ENCODE peak calls at places on chromosome 4, in four cellular contexts. W is heart left ventricle, V is right lobe of liver, S is esophagus squamous epithelium. P is an unnamed sample.

GRCh38 chr4:159010100-159010499 is 92.8 kb upstream of the RAPGEF2 start:
- DNase-seq in W (no peak), V (no peak), S (no peak), P (no peak)

GRCh38 chr4:78022517-78022916 is 34.6 kb upstream of the FRAS1 start:
- DNase-seq in W (no peak), V (no peak), S (no peak), P (no peak)

GRCh38 chr4:117771647-117772337 is 262.5 kb upstream of the NDST3 start:
- DNase-seq in W (no peak), V (no peak), S (no peak), P (no peak)

GRCh38 chr4:71941001-71941400 is 90.8 kb upstream of the NPFFR2 start:
- DNase-seq in W (no peak), V (no peak), S (no peak), P (no peak)

GRCh38 chr4:86978709-86979108 is 43.9 kb downstream of the AFF1 start:
- DNase-seq in W (no peak), V (no peak), S (no peak), P (no peak)

GRCh38 chr4:82450966-82451755 is 20.8 kb downstream of the ENOPH1 start:
- DNase-seq in W (no peak), V (no peak), S (no peak), P (no peak)

GRCh38 chr4:123495530-123495929 is 98.9 kb downstream of the SPRY1 start:
- DNase-seq in W (no peak), V (no peak), S (no peak), P (no peak)

GRCh38 chr4:165355900-165356300 is 22.9 kb upstream of the CPE start:
- DNase-seq in W (peak), V (no peak), S (no peak), P (no peak)

GRCh38 chr4:109915385-109916002 is 2.8 kb downstream of the EGF start:
- DNase-seq in W (no peak), V (no peak), S (no peak), P (no peak)

GRCh38 chr4:78057135-78057599 is at the start of gene FRAS1:
- DNase-seq in W (peak), V (peak), S (no peak), P (no peak)

GRCh38 chr4:174120446-174121142 is 162.9 kb downstream of the FBXO8 start:
- DNase-seq in W (peak), V (no peak), S (no peak), P (no peak)

GRCh38 chr4:107913283-107913899 is 18.0 kb upstream of the CYP2U1 start:
- DNase-seq in W (no peak), V (no peak), S (no peak), P (no peak)

GRCh38 chr4:134708616-134709015 is 507.0 kb upstream of the PABPC4L start:
- DNase-seq in W (no peak), V (no peak), S (no peak), P (no peak)

GRCh38 chr4:11685481-11685880 is 256.8 kb upstream of the HS3ST1 start:
- DNase-seq in W (no peak), V (no peak), S (no peak), P (no peak)

GRCh38 chr4:55435136-55435535 is 39.4 kb downstream of the TMEM165 start:
- DNase-seq in W (no peak), V (no peak), S (no peak), P (no peak)

GRCh38 chr4:170027181-170027829 is 1.1 kb upstream of the MFAP3L start:
- DNase-seq in W (peak), V (peak), S (peak), P (peak)

GRCh38 chr4:170030121-170030520 is 3.9 kb upstream of the MFAP3L start:
- DNase-seq in W (no peak), V (no peak), S (no peak), P (no peak)

GRCh38 chr4:170025523-170026252 is 507 bp downstream of the MFAP3L start:
- DNase-seq in W (peak), V (peak), S (no peak), P (no peak)

GRCh38 chr4:170022211-170022610 is 4.0 kb downstream of the MFAP3L start:
- DNase-seq in W (no peak), V (no peak), S (no peak), P (no peak)

GRCh38 chr4:170026253-170026991 is at the start of gene MFAP3L:
- DNase-seq in W (peak), V (peak), S (peak), P (peak)
- TF ChIP-seq POLR2A in W (peak), V (peak), S (peak), P (peak)

DNA sequence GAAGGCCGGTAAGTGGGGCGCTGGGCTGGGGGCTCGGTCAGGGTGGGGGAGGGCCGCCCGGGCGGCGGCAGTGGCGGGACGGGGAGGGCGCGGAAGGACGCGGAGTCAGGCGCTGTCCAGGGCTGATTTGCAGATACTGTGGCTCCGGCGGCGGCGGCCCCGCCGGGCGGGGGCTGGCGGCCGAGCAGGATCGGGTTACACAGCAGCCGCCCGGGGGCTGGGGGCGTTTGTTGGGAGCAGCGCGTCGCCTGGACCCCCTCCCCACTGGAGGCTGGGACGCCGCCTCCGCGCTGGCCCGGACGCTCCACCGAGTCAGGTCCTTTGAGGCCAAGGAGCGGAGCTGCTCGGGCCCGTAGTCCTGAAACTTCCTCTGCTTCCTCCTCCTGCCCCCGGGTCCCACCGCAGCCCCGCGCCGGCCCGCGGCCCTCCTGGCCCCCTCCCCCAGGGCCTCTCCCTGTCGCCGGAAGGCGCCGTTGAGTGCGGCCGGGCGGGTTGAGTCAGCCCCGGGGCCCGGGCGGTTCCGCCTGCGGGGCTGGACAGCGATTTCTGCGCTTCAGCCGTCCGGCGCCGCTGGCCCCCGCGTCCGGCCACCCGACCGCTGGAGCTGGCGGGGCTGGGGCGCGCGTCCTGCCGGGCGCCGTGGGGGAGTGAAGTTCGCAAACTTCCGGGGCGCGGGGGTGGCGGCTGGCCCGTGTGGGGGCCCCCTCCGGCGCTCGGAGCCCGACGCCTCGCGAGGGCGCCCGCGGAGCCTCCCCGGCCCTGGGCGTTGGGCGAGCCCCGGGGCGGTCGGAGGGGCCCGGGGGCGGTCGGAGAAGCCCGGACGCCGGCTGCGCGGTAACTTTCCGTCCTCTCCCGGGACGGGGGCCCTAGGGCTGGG is 744 bp downstream of the REST start:
- DNase-seq in W (peak), V (peak), S (no peak), P (peak)
- TF ChIP-seq POLR2A in W (no peak), V (peak), S (no peak), P (no peak)

GRCh38 chr4:37827030-37827705 is 682 bp downstream of the PGM2 start:
- DNase-seq in W (no peak), V (peak), S (no peak), P (no peak)
- TF ChIP-seq POLR2A in W (no peak), V (no peak), S (peak), P (no peak)

DNA sequence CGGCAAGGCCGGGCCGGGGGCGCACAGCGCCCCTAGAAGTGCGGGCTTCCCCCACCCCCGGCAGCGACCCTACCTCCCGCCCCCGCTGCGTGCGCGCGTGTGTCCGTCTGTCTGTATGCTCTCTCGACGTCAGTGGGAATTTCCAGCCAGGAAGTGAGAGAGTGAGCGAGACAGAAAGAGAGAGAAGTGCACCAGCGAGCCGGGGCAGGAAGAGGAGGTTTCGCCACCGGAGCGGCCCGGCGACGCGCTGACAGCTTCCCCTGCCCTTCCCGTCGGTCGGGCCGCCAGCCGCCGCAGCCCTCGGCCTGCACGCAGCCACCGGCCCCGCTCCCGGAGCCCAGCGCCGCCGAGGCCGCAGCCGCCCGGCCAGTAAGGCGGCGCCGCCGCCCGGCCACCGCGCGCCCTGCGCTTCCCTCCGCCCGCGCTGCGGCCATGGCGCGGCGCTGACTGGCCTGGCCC is at the start of gene NFKB1:
- DNase-seq in W (peak), V (peak), S (peak), P (peak)
- TF ChIP-seq POLR2A in W (no peak), V (peak), S (peak), P (peak)

GRCh38 chr4:6709230-6710114 is at the start of gene MRFAP1L1:
- DNase-seq in W (peak), V (peak), S (peak), P (peak)
- TF ChIP-seq POLR2A in W (peak), V (no peak), S (peak), P (peak)

DNA sequence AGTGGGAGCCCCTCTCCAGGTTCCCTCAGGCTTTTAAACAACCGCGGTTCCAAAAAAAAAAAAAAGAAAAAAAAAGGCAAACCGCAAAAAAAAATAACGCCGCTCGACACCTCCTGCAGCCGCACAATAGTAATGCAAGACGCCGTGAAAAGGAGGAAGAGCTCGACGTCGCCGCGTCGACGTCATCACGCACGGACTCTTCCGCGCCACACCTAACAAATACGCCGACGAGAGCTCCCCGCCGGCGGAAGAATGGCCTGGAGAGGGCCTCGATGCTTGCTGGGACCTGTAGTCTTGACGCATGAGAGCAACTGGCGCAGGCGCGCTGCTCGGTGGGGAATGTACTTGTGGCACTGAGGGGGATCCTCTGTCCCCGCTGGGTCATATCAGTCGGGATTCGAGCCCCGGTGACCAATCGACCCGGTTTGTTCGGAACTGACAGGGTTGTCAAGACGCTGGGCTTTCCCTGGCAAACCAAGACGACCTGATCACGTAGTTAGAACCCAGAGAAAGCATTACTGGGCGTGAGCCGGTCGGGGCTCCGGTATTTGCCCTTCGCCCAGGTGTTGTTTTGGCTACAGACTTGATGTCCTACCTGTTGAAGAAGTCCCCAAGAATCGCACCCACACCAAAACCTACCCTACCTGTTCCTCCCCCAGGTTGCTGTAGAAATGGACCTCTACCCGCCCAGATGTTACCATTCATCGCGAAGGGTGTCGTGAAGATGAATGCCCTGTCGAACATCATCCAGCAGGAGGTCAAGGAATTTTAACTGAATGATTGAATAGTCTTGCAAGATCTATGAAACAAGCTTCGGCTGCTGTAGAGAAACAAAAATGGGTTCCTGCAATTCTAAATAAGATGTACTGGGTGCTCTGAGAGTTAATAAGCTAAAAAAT is at the start of gene CBR4:
- DNase-seq in W (peak), V (peak), S (peak), P (peak)
- TF ChIP-seq POLR2A in W (peak), V (peak), S (peak), P (peak)

P was measured in H54.